ENCODE peak calls at places on chromosomes 11 and 22, in four cellular contexts. N is kidney tubule cell, X is NCI-H1694, E is lung. W is an unnamed sample.

GRCh38 chr11:104462346-104462745 is 298.4 kb upstream of the PDGFD start:
- DNase-seq in N (no peak), X (no peak), E (no peak), W (no peak)

GRCh38 chr22:36406721-36407120 is 19.0 kb upstream of the MYH9 start:
- DNase-seq in N (no peak), X (no peak), E (no peak), W (no peak)

GRCh38 chr11:80122211-80122610 is 681.4 kb upstream of the TENM4 start:
- DNase-seq in N (no peak), X (no peak), E (no peak), W (no peak)

GRCh38 chr11:47426062-47426956 is at the start of gene PSMC3:
- DNase-seq in N (peak), X (peak), E (peak), W (peak)

GRCh38 chr11:94814238-94814976 is 46.3 kb downstream of the AMOTL1 start:
- DNase-seq in N (no peak), X (no peak), E (no peak), W (no peak)

GRCh38 chr11:7906481-7906880 is 24.6 kb downstream of the OR10A6 start:
- DNase-seq in N (peak), X (no peak), E (no peak), W (no peak)

GRCh38 chr22:37020192-37020479 is 594 bp downstream of the MPST start:
- DNase-seq in N (peak), X (no peak), E (no peak), W (peak)

GRCh38 chr11:44985721-44986120 is 35.0 kb upstream of the TP53I11 start:
- DNase-seq in N (no peak), X (no peak), E (no peak), W (no peak)

GRCh38 chr11:66543263-66544107 is 2.4 kb downstream of the ZDHHC24 start:
- DNase-seq in N (no peak), X (no peak), E (no peak), W (no peak)

GRCh38 chr11:122197055-122197987 is 81.3 kb upstream of the BLID start:
- DNase-seq in N (peak), X (no peak), E (no peak), W (no peak)

GRCh38 chr22:26635117-26635516 is 13.4 kb downstream of the CRYBA4 start:
- DNase-seq in N (no peak), X (no peak), E (no peak), W (no peak)

GRCh38 chr22:40077646-40078016 is 82.9 kb downstream of the FAM83F start:
- DNase-seq in N (no peak), X (no peak), E (no peak), W (no peak)

GRCh38 chr11:111663820-111664219 is 61.6 kb downstream of the SIK2 start:
- DNase-seq in N (peak), X (no peak), E (peak), W (no peak)